ENCODE peak calls at places on chromosome 7, in six cellular contexts. One of them, this sample, is unnamed.

GRCh38 chr7:155738652-155739537 is 73.4 kb downstream of the SHH start:
- DNase-seq in cardiac fibroblast: peak
- DNase-seq in astrocyte of the hippocampus: peak
- DNase-seq in glutamatergic neuron: peak
- DNase-seq in iPS DF 19.7: peak
- DNase-seq in epithelial cell of proximal tubule: peak
- DNase-seq in this sample: peak

GRCh38 chr7:39399976-39400375 is 166.2 kb upstream of the YAE1 start:
- DNase-seq in cardiac fibroblast: no peak
- DNase-seq in astrocyte of the hippocampus: no peak
- DNase-seq in glutamatergic neuron: no peak
- DNase-seq in iPS DF 19.7: peak
- DNase-seq in epithelial cell of proximal tubule: no peak
- DNase-seq in this sample: no peak

GRCh38 chr7:106071999-106072714 is 40.0 kb downstream of the SYPL1 start:
- DNase-seq in cardiac fibroblast: no peak
- DNase-seq in astrocyte of the hippocampus: peak
- DNase-seq in glutamatergic neuron: no peak
- DNase-seq in iPS DF 19.7: no peak
- DNase-seq in epithelial cell of proximal tubule: no peak
- DNase-seq in this sample: peak

GRCh38 chr7:4042402-4042801 is 639.7 kb upstream of the FOXK1 start:
- DNase-seq in cardiac fibroblast: no peak
- DNase-seq in astrocyte of the hippocampus: no peak
- DNase-seq in glutamatergic neuron: no peak
- DNase-seq in iPS DF 19.7: no peak
- DNase-seq in epithelial cell of proximal tubule: no peak
- DNase-seq in this sample: no peak

GRCh38 chr7:138975343-138976104 is 5.7 kb downstream of the KIAA1549 start:
- DNase-seq in cardiac fibroblast: no peak
- DNase-seq in astrocyte of the hippocampus: no peak
- DNase-seq in glutamatergic neuron: peak
- DNase-seq in iPS DF 19.7: no peak
- DNase-seq in epithelial cell of proximal tubule: no peak
- DNase-seq in this sample: no peak

GRCh38 chr7:28685660-28686417 is 272.3 kb downstream of the TRIL start:
- DNase-seq in cardiac fibroblast: peak
- DNase-seq in astrocyte of the hippocampus: peak
- DNase-seq in glutamatergic neuron: peak
- DNase-seq in iPS DF 19.7: peak
- DNase-seq in epithelial cell of proximal tubule: peak
- DNase-seq in this sample: peak

GRCh38 chr7:16978358-16979244 is 96.8 kb upstream of the AGR3 start:
- DNase-seq in cardiac fibroblast: peak
- DNase-seq in astrocyte of the hippocampus: peak
- DNase-seq in glutamatergic neuron: no peak
- DNase-seq in iPS DF 19.7: peak
- DNase-seq in epithelial cell of proximal tubule: peak
- DNase-seq in this sample: peak

GRCh38 chr7:4168556-4168955 is 513.5 kb upstream of the FOXK1 start:
- DNase-seq in cardiac fibroblast: no peak
- DNase-seq in astrocyte of the hippocampus: no peak
- DNase-seq in glutamatergic neuron: no peak
- DNase-seq in iPS DF 19.7: no peak
- DNase-seq in epithelial cell of proximal tubule: no peak
- DNase-seq in this sample: no peak

GRCh38 chr7:129665013-129665401 is 53.5 kb downstream of the NRF1 start:
- DNase-seq in cardiac fibroblast: peak
- DNase-seq in astrocyte of the hippocampus: peak
- DNase-seq in glutamatergic neuron: no peak
- DNase-seq in iPS DF 19.7: peak
- DNase-seq in epithelial cell of proximal tubule: peak
- DNase-seq in this sample: peak